ENCODE peak calls at places on chromosomes 6 and 20, in nine cellular contexts. One of them, this sample, is unnamed.

GRCh38 chr20:676967-677366 is 1.4 kb upstream of the SCRT2 start:
- DNase-seq in HTR-8/SVneo: no peak
- DNase-seq in stimulated activated CD4-positive, alpha-beta T cell treated with anti-CD3 and anti-CD28 coated beads, Interleukin-2, amount 100 ng/mL, for 24 hours: no peak
- DNase-seq in fibroblast of gingiva: no peak
- DNase-seq in brain microvascular endothelial cell: no peak
- DNase-seq in RWPE2: no peak
- DNase-seq in naive thymus-derived CD8-positive, alpha-beta T cell: no peak
- DNase-seq in endothelial cell: no peak
- DNase-seq in MV-4-11: no peak
- DNase-seq in this sample: no peak

GRCh38 chr20:1844723-1845523 is 50.3 kb upstream of the SIRPA start:
- DNase-seq in HTR-8/SVneo: no peak
- DNase-seq in stimulated activated CD4-positive, alpha-beta T cell treated with anti-CD3 and anti-CD28 coated beads, Interleukin-2, amount 100 ng/mL, for 24 hours: peak
- DNase-seq in fibroblast of gingiva: no peak
- DNase-seq in brain microvascular endothelial cell: peak
- DNase-seq in RWPE2: no peak
- DNase-seq in naive thymus-derived CD8-positive, alpha-beta T cell: no peak
- DNase-seq in endothelial cell: no peak
- DNase-seq in MV-4-11: peak
- DNase-seq in this sample: no peak

GRCh38 chr20:34874094-34874654 is 1.5 kb upstream of the GGT7 start:
- DNase-seq in HTR-8/SVneo: peak
- DNase-seq in stimulated activated CD4-positive, alpha-beta T cell treated with anti-CD3 and anti-CD28 coated beads, Interleukin-2, amount 100 ng/mL, for 24 hours: peak
- DNase-seq in fibroblast of gingiva: peak
- DNase-seq in brain microvascular endothelial cell: peak
- DNase-seq in RWPE2: peak
- DNase-seq in naive thymus-derived CD8-positive, alpha-beta T cell: peak
- DNase-seq in endothelial cell: peak
- DNase-seq in MV-4-11: peak
- DNase-seq in this sample: peak

GRCh38 chr6:18395177-18395850 is 8.2 kb downstream of the RNF144B start:
- DNase-seq in HTR-8/SVneo: no peak
- DNase-seq in stimulated activated CD4-positive, alpha-beta T cell treated with anti-CD3 and anti-CD28 coated beads, Interleukin-2, amount 100 ng/mL, for 24 hours: no peak
- DNase-seq in fibroblast of gingiva: no peak
- DNase-seq in brain microvascular endothelial cell: no peak
- DNase-seq in RWPE2: no peak
- DNase-seq in naive thymus-derived CD8-positive, alpha-beta T cell: no peak
- DNase-seq in endothelial cell: no peak
- DNase-seq in MV-4-11: no peak
- DNase-seq in this sample: no peak

GRCh38 chr6:26312096-26312463 is 52.9 kb upstream of the BTN3A2 start:
- DNase-seq in HTR-8/SVneo: no peak
- DNase-seq in stimulated activated CD4-positive, alpha-beta T cell treated with anti-CD3 and anti-CD28 coated beads, Interleukin-2, amount 100 ng/mL, for 24 hours: no peak
- DNase-seq in fibroblast of gingiva: no peak
- DNase-seq in brain microvascular endothelial cell: no peak
- DNase-seq in RWPE2: no peak
- DNase-seq in naive thymus-derived CD8-positive, alpha-beta T cell: no peak
- DNase-seq in endothelial cell: no peak
- DNase-seq in MV-4-11: no peak
- DNase-seq in this sample: no peak

GRCh38 chr6:39217177-39217864 is 12.0 kb downstream of the KCNK5 start:
- DNase-seq in HTR-8/SVneo: no peak
- DNase-seq in stimulated activated CD4-positive, alpha-beta T cell treated with anti-CD3 and anti-CD28 coated beads, Interleukin-2, amount 100 ng/mL, for 24 hours: no peak
- DNase-seq in fibroblast of gingiva: no peak
- DNase-seq in brain microvascular endothelial cell: peak
- DNase-seq in RWPE2: no peak
- DNase-seq in naive thymus-derived CD8-positive, alpha-beta T cell: no peak
- DNase-seq in endothelial cell: no peak
- DNase-seq in MV-4-11: peak
- DNase-seq in this sample: no peak

GRCh38 chr6:101650402-101651100 is 257.0 kb downstream of the GRIK2 start:
- DNase-seq in HTR-8/SVneo: no peak
- DNase-seq in stimulated activated CD4-positive, alpha-beta T cell treated with anti-CD3 and anti-CD28 coated beads, Interleukin-2, amount 100 ng/mL, for 24 hours: no peak
- DNase-seq in fibroblast of gingiva: no peak
- DNase-seq in brain microvascular endothelial cell: no peak
- DNase-seq in RWPE2: no peak
- DNase-seq in naive thymus-derived CD8-positive, alpha-beta T cell: no peak
- DNase-seq in endothelial cell: no peak
- DNase-seq in MV-4-11: no peak
- DNase-seq in this sample: no peak

GRCh38 chr6:45256697-45257695 is 71.1 kb upstream of the RUNX2 start:
- DNase-seq in HTR-8/SVneo: no peak
- DNase-seq in stimulated activated CD4-positive, alpha-beta T cell treated with anti-CD3 and anti-CD28 coated beads, Interleukin-2, amount 100 ng/mL, for 24 hours: no peak
- DNase-seq in fibroblast of gingiva: no peak
- DNase-seq in brain microvascular endothelial cell: peak
- DNase-seq in RWPE2: no peak
- DNase-seq in naive thymus-derived CD8-positive, alpha-beta T cell: no peak
- DNase-seq in endothelial cell: no peak
- DNase-seq in MV-4-11: peak
- DNase-seq in this sample: no peak

GRCh38 chr6:27096834-27097511 is 150.5 kb upstream of the PRSS16 start:
- DNase-seq in HTR-8/SVneo: peak
- DNase-seq in stimulated activated CD4-positive, alpha-beta T cell treated with anti-CD3 and anti-CD28 coated beads, Interleukin-2, amount 100 ng/mL, for 24 hours: peak
- DNase-seq in fibroblast of gingiva: peak
- DNase-seq in brain microvascular endothelial cell: peak
- DNase-seq in RWPE2: peak
- DNase-seq in naive thymus-derived CD8-positive, alpha-beta T cell: peak
- DNase-seq in endothelial cell: peak
- DNase-seq in MV-4-11: no peak
- DNase-seq in this sample: peak

GRCh38 chr20:37534401-37535157 is 6.9 kb upstream of the BLCAP start:
- DNase-seq in HTR-8/SVneo: peak
- DNase-seq in stimulated activated CD4-positive, alpha-beta T cell treated with anti-CD3 and anti-CD28 coated beads, Interleukin-2, amount 100 ng/mL, for 24 hours: no peak
- DNase-seq in fibroblast of gingiva: peak
- DNase-seq in brain microvascular endothelial cell: peak
- DNase-seq in RWPE2: peak
- DNase-seq in naive thymus-derived CD8-positive, alpha-beta T cell: peak
- DNase-seq in endothelial cell: peak
- DNase-seq in MV-4-11: peak
- DNase-seq in this sample: no peak

GRCh38 chr20:61100489-61100888 is 151.6 kb upstream of the CDH4 start:
- DNase-seq in HTR-8/SVneo: no peak
- DNase-seq in stimulated activated CD4-positive, alpha-beta T cell treated with anti-CD3 and anti-CD28 coated beads, Interleukin-2, amount 100 ng/mL, for 24 hours: no peak
- DNase-seq in fibroblast of gingiva: no peak
- DNase-seq in brain microvascular endothelial cell: no peak
- DNase-seq in RWPE2: peak
- DNase-seq in naive thymus-derived CD8-positive, alpha-beta T cell: no peak
- DNase-seq in endothelial cell: no peak
- DNase-seq in MV-4-11: no peak
- DNase-seq in this sample: no peak

GRCh38 chr20:43781215-43781614 is 54.4 kb upstream of the GTSF1L start:
- DNase-seq in HTR-8/SVneo: no peak
- DNase-seq in stimulated activated CD4-positive, alpha-beta T cell treated with anti-CD3 and anti-CD28 coated beads, Interleukin-2, amount 100 ng/mL, for 24 hours: no peak
- DNase-seq in fibroblast of gingiva: no peak
- DNase-seq in brain microvascular endothelial cell: no peak
- DNase-seq in RWPE2: no peak
- DNase-seq in naive thymus-derived CD8-positive, alpha-beta T cell: no peak
- DNase-seq in endothelial cell: no peak
- DNase-seq in MV-4-11: no peak
- DNase-seq in this sample: no peak

GRCh38 chr20:18388860-18389259 is 78.0 kb downstream of the DZANK1 start:
- DNase-seq in HTR-8/SVneo: peak
- DNase-seq in stimulated activated CD4-positive, alpha-beta T cell treated with anti-CD3 and anti-CD28 coated beads, Interleukin-2, amount 100 ng/mL, for 24 hours: no peak
- DNase-seq in fibroblast of gingiva: peak
- DNase-seq in brain microvascular endothelial cell: peak
- DNase-seq in RWPE2: no peak
- DNase-seq in naive thymus-derived CD8-positive, alpha-beta T cell: no peak
- DNase-seq in endothelial cell: no peak
- DNase-seq in MV-4-11: no peak
- DNase-seq in this sample: peak

GRCh38 chr6:18349350-18349749 is 37.8 kb upstream of the RNF144B start:
- DNase-seq in HTR-8/SVneo: no peak
- DNase-seq in stimulated activated CD4-positive, alpha-beta T cell treated with anti-CD3 and anti-CD28 coated beads, Interleukin-2, amount 100 ng/mL, for 24 hours: no peak
- DNase-seq in fibroblast of gingiva: no peak
- DNase-seq in brain microvascular endothelial cell: no peak
- DNase-seq in RWPE2: no peak
- DNase-seq in naive thymus-derived CD8-positive, alpha-beta T cell: no peak
- DNase-seq in endothelial cell: no peak
- DNase-seq in MV-4-11: no peak
- DNase-seq in this sample: no peak

GRCh38 chr6:144912474-144912873 is 627.3 kb downstream of the UTRN start:
- DNase-seq in HTR-8/SVneo: peak
- DNase-seq in stimulated activated CD4-positive, alpha-beta T cell treated with anti-CD3 and anti-CD28 coated beads, Interleukin-2, amount 100 ng/mL, for 24 hours: no peak
- DNase-seq in fibroblast of gingiva: peak
- DNase-seq in brain microvascular endothelial cell: peak
- DNase-seq in RWPE2: no peak
- DNase-seq in naive thymus-derived CD8-positive, alpha-beta T cell: no peak
- DNase-seq in endothelial cell: no peak
- DNase-seq in MV-4-11: peak
- DNase-seq in this sample: no peak

GRCh38 chr20:43495388-43495787 is 12.1 kb upstream of the L3MBTL1 start:
- DNase-seq in HTR-8/SVneo: no peak
- DNase-seq in stimulated activated CD4-positive, alpha-beta T cell treated with anti-CD3 and anti-CD28 coated beads, Interleukin-2, amount 100 ng/mL, for 24 hours: no peak
- DNase-seq in fibroblast of gingiva: no peak
- DNase-seq in brain microvascular endothelial cell: no peak
- DNase-seq in RWPE2: no peak
- DNase-seq in naive thymus-derived CD8-positive, alpha-beta T cell: no peak
- DNase-seq in endothelial cell: no peak
- DNase-seq in MV-4-11: no peak
- DNase-seq in this sample: no peak

GRCh38 chr6:134238960-134239795 is 78.7 kb downstream of the SGK1 start:
- DNase-seq in HTR-8/SVneo: no peak
- DNase-seq in stimulated activated CD4-positive, alpha-beta T cell treated with anti-CD3 and anti-CD28 coated beads, Interleukin-2, amount 100 ng/mL, for 24 hours: no peak
- DNase-seq in fibroblast of gingiva: no peak
- DNase-seq in brain microvascular endothelial cell: no peak
- DNase-seq in RWPE2: no peak
- DNase-seq in naive thymus-derived CD8-positive, alpha-beta T cell: no peak
- DNase-seq in endothelial cell: no peak
- DNase-seq in MV-4-11: no peak
- DNase-seq in this sample: no peak

GRCh38 chr20:45497971-45498494 is 17.4 kb downstream of the SPINT3 start:
- DNase-seq in HTR-8/SVneo: no peak
- DNase-seq in stimulated activated CD4-positive, alpha-beta T cell treated with anti-CD3 and anti-CD28 coated beads, Interleukin-2, amount 100 ng/mL, for 24 hours: no peak
- DNase-seq in fibroblast of gingiva: no peak
- DNase-seq in brain microvascular endothelial cell: no peak
- DNase-seq in RWPE2: no peak
- DNase-seq in naive thymus-derived CD8-positive, alpha-beta T cell: no peak
- DNase-seq in endothelial cell: no peak
- DNase-seq in MV-4-11: no peak
- DNase-seq in this sample: no peak

GRCh38 chr6:169800668-169801395 is 49.4 kb downstream of the ERMARD start:
- DNase-seq in HTR-8/SVneo: peak
- DNase-seq in stimulated activated CD4-positive, alpha-beta T cell treated with anti-CD3 and anti-CD28 coated beads, Interleukin-2, amount 100 ng/mL, for 24 hours: no peak
- DNase-seq in fibroblast of gingiva: peak
- DNase-seq in brain microvascular endothelial cell: peak
- DNase-seq in RWPE2: no peak
- DNase-seq in naive thymus-derived CD8-positive, alpha-beta T cell: no peak
- DNase-seq in endothelial cell: no peak
- DNase-seq in MV-4-11: peak
- DNase-seq in this sample: no peak

GRCh38 chr6:4675086-4675485 is 101.1 kb upstream of the CDYL start:
- DNase-seq in HTR-8/SVneo: no peak
- DNase-seq in stimulated activated CD4-positive, alpha-beta T cell treated with anti-CD3 and anti-CD28 coated beads, Interleukin-2, amount 100 ng/mL, for 24 hours: no peak
- DNase-seq in fibroblast of gingiva: no peak
- DNase-seq in brain microvascular endothelial cell: no peak
- DNase-seq in RWPE2: no peak
- DNase-seq in naive thymus-derived CD8-positive, alpha-beta T cell: no peak
- DNase-seq in endothelial cell: no peak
- DNase-seq in MV-4-11: no peak
- DNase-seq in this sample: no peak

GRCh38 chr6:170289108-170289931 is 1.6 kb downstream of the DLL1 start:
- DNase-seq in HTR-8/SVneo: no peak
- DNase-seq in stimulated activated CD4-positive, alpha-beta T cell treated with anti-CD3 and anti-CD28 coated beads, Interleukin-2, amount 100 ng/mL, for 24 hours: no peak
- DNase-seq in fibroblast of gingiva: no peak
- DNase-seq in brain microvascular endothelial cell: no peak
- DNase-seq in RWPE2: no peak
- DNase-seq in naive thymus-derived CD8-positive, alpha-beta T cell: peak
- DNase-seq in endothelial cell: peak
- DNase-seq in MV-4-11: no peak
- DNase-seq in this sample: no peak

GRCh38 chr6:134511984-134512383 is 194.1 kb upstream of the SGK1 start:
- DNase-seq in HTR-8/SVneo: no peak
- DNase-seq in stimulated activated CD4-positive, alpha-beta T cell treated with anti-CD3 and anti-CD28 coated beads, Interleukin-2, amount 100 ng/mL, for 24 hours: no peak
- DNase-seq in fibroblast of gingiva: no peak
- DNase-seq in brain microvascular endothelial cell: no peak
- DNase-seq in RWPE2: no peak
- DNase-seq in naive thymus-derived CD8-positive, alpha-beta T cell: no peak
- DNase-seq in endothelial cell: no peak
- DNase-seq in MV-4-11: peak
- DNase-seq in this sample: no peak

GRCh38 chr6:165586706-165587105 is 76.3 kb downstream of the PDE10A start:
- DNase-seq in HTR-8/SVneo: no peak
- DNase-seq in stimulated activated CD4-positive, alpha-beta T cell treated with anti-CD3 and anti-CD28 coated beads, Interleukin-2, amount 100 ng/mL, for 24 hours: no peak
- DNase-seq in fibroblast of gingiva: no peak
- DNase-seq in brain microvascular endothelial cell: no peak
- DNase-seq in RWPE2: no peak
- DNase-seq in naive thymus-derived CD8-positive, alpha-beta T cell: no peak
- DNase-seq in endothelial cell: no peak
- DNase-seq in MV-4-11: no peak
- DNase-seq in this sample: no peak

GRCh38 chr6:147751232-147751631 is 242.7 kb downstream of the SAMD5 start:
- DNase-seq in HTR-8/SVneo: no peak
- DNase-seq in stimulated activated CD4-positive, alpha-beta T cell treated with anti-CD3 and anti-CD28 coated beads, Interleukin-2, amount 100 ng/mL, for 24 hours: no peak
- DNase-seq in fibroblast of gingiva: no peak
- DNase-seq in brain microvascular endothelial cell: no peak
- DNase-seq in RWPE2: no peak
- DNase-seq in naive thymus-derived CD8-positive, alpha-beta T cell: no peak
- DNase-seq in endothelial cell: no peak
- DNase-seq in MV-4-11: no peak
- DNase-seq in this sample: no peak

GRCh38 chr6:21731411-21732031 is 138.0 kb downstream of the SOX4 start:
- DNase-seq in HTR-8/SVneo: peak
- DNase-seq in stimulated activated CD4-positive, alpha-beta T cell treated with anti-CD3 and anti-CD28 coated beads, Interleukin-2, amount 100 ng/mL, for 24 hours: no peak
- DNase-seq in fibroblast of gingiva: peak
- DNase-seq in brain microvascular endothelial cell: no peak
- DNase-seq in RWPE2: no peak
- DNase-seq in naive thymus-derived CD8-positive, alpha-beta T cell: no peak
- DNase-seq in endothelial cell: no peak
- DNase-seq in MV-4-11: no peak
- DNase-seq in this sample: peak

GRCh38 chr20:56952258-56952929 is 314.0 kb downstream of the BMP7 start:
- DNase-seq in HTR-8/SVneo: no peak
- DNase-seq in stimulated activated CD4-positive, alpha-beta T cell treated with anti-CD3 and anti-CD28 coated beads, Interleukin-2, amount 100 ng/mL, for 24 hours: no peak
- DNase-seq in fibroblast of gingiva: peak
- DNase-seq in brain microvascular endothelial cell: no peak
- DNase-seq in RWPE2: no peak
- DNase-seq in naive thymus-derived CD8-positive, alpha-beta T cell: no peak
- DNase-seq in endothelial cell: no peak
- DNase-seq in MV-4-11: peak
- DNase-seq in this sample: no peak

GRCh38 chr6:71544906-71545305 is 256.3 kb downstream of the OGFRL1 start:
- DNase-seq in HTR-8/SVneo: no peak
- DNase-seq in stimulated activated CD4-positive, alpha-beta T cell treated with anti-CD3 and anti-CD28 coated beads, Interleukin-2, amount 100 ng/mL, for 24 hours: no peak
- DNase-seq in fibroblast of gingiva: no peak
- DNase-seq in brain microvascular endothelial cell: no peak
- DNase-seq in RWPE2: no peak
- DNase-seq in naive thymus-derived CD8-positive, alpha-beta T cell: no peak
- DNase-seq in endothelial cell: no peak
- DNase-seq in MV-4-11: no peak
- DNase-seq in this sample: no peak

GRCh38 chr6:4017058-4017457 is 61.9 kb downstream of the FAM217A start:
- DNase-seq in HTR-8/SVneo: no peak
- DNase-seq in stimulated activated CD4-positive, alpha-beta T cell treated with anti-CD3 and anti-CD28 coated beads, Interleukin-2, amount 100 ng/mL, for 24 hours: no peak
- DNase-seq in fibroblast of gingiva: no peak
- DNase-seq in brain microvascular endothelial cell: no peak
- DNase-seq in RWPE2: no peak
- DNase-seq in naive thymus-derived CD8-positive, alpha-beta T cell: no peak
- DNase-seq in endothelial cell: no peak
- DNase-seq in MV-4-11: no peak
- DNase-seq in this sample: no peak

GRCh38 chr6:146433881-146434741 is 109.5 kb upstream of the RAB32 start:
- DNase-seq in HTR-8/SVneo: no peak
- DNase-seq in stimulated activated CD4-positive, alpha-beta T cell treated with anti-CD3 and anti-CD28 coated beads, Interleukin-2, amount 100 ng/mL, for 24 hours: no peak
- DNase-seq in fibroblast of gingiva: peak
- DNase-seq in brain microvascular endothelial cell: no peak
- DNase-seq in RWPE2: no peak
- DNase-seq in naive thymus-derived CD8-positive, alpha-beta T cell: no peak
- DNase-seq in endothelial cell: peak
- DNase-seq in MV-4-11: no peak
- DNase-seq in this sample: no peak

This sample was measured in epithelial cell of proximal tubule.